ENCODE peak calls at places on chromosomes 12 and 14, in nine cellular contexts. N, H, W, Y, E, K, O, J and T are unnamed samples.

GRCh38 chr14:49280566-49280965 is 305.6 kb downstream of the RPS29 start:
- DNase-seq in N (no peak), H (no peak), W (no peak), Y (no peak), E (no peak), K (no peak), O (no peak), J (no peak), T (no peak)

GRCh38 chr14:68976160-68977067 is 2.7 kb downstream of the ACTN1 start:
- DNase-seq in N (no peak), H (peak), W (no peak), Y (no peak), E (peak), K (no peak), O (peak), J (peak), T (peak)

GRCh38 chr12:131833896-131834641 is 5.9 kb downstream of the MMP17 start:
- DNase-seq in N (no peak), H (peak), W (no peak), Y (no peak), E (peak), K (peak), O (no peak), J (no peak), T (peak)

GRCh38 chr12:125533434-125534029 is 468.3 kb downstream of the AACS start:
- DNase-seq in N (peak), H (peak), W (peak), Y (no peak), E (peak), K (peak), O (peak), J (no peak), T (no peak)

GRCh38 chr12:112239881-112240280 is 114.5 kb downstream of the TRAFD1 start:
- DNase-seq in N (no peak), H (no peak), W (no peak), Y (no peak), E (peak), K (no peak), O (no peak), J (no peak), T (no peak)

GRCh38 chr12:86698581-86698980 is 442.4 kb upstream of the MGAT4C start:
- DNase-seq in N (no peak), H (no peak), W (no peak), Y (no peak), E (peak), K (peak), O (no peak), J (no peak), T (no peak)

GRCh38 chr12:51323966-51324895 is at the start of gene BIN2:
- DNase-seq in N (peak), H (no peak), W (peak), Y (peak), E (no peak), K (no peak), O (peak), J (no peak), T (no peak)

GRCh38 chr12:113874999-113875561 is 91.0 kb downstream of the RBM19 start:
- DNase-seq in N (no peak), H (no peak), W (no peak), Y (no peak), E (peak), K (peak), O (no peak), J (no peak), T (peak)

GRCh38 chr12:2745655-2746054 is 49.1 kb upstream of the FKBP4 start:
- DNase-seq in N (no peak), H (no peak), W (no peak), Y (no peak), E (peak), K (no peak), O (no peak), J (no peak), T (no peak)

GRCh38 chr14:30431552-30431951 is 127.4 kb upstream of the G2E3 start:
- DNase-seq in N (no peak), H (no peak), W (no peak), Y (no peak), E (no peak), K (no peak), O (no peak), J (no peak), T (no peak)

GRCh38 chr14:61476737-61477410 is 155.5 kb downstream of the PRKCH start:
- DNase-seq in N (no peak), H (peak), W (no peak), Y (peak), E (peak), K (peak), O (peak), J (peak), T (peak)

GRCh38 chr12:52074006-52074405 is 4.2 kb downstream of the ATG101 start:
- DNase-seq in N (no peak), H (no peak), W (no peak), Y (no peak), E (peak), K (peak), O (peak), J (no peak), T (peak)

GRCh38 chr12:113049976-113050742 is 6.4 kb upstream of the DTX1 start:
- DNase-seq in N (no peak), H (peak), W (peak), Y (no peak), E (no peak), K (peak), O (no peak), J (peak), T (no peak)

GRCh38 chr12:111406474-111407370 is 999 bp downstream of the SH2B3 start:
- DNase-seq in N (peak), H (no peak), W (peak), Y (peak), E (no peak), K (no peak), O (peak), J (no peak), T (no peak)

GRCh38 chr12:16530268-16530865 is 75.6 kb downstream of the LMO3 start:
- DNase-seq in N (no peak), H (no peak), W (no peak), Y (no peak), E (no peak), K (no peak), O (no peak), J (no peak), T (no peak)

GRCh38 chr12:14403711-14404164 is 38.3 kb downstream of the ATF7IP start:
- DNase-seq in N (peak), H (peak), W (no peak), Y (peak), E (peak), K (peak), O (peak), J (peak), T (peak)

GRCh38 chr14:97277711-97278110 is 480.5 kb downstream of the VRK1 start:
- DNase-seq in N (no peak), H (no peak), W (no peak), Y (no peak), E (no peak), K (no peak), O (no peak), J (no peak), T (no peak)

GRCh38 chr12:52300796-52301691 is 9.7 kb upstream of the KRT81 start:
- DNase-seq in N (no peak), H (no peak), W (no peak), Y (no peak), E (no peak), K (peak), O (no peak), J (no peak), T (no peak)

GRCh38 chr14:64979336-64980074 is 7.2 kb upstream of the FNTB start:
- DNase-seq in N (no peak), H (no peak), W (no peak), Y (no peak), E (peak), K (peak), O (no peak), J (no peak), T (peak)

GRCh38 chr12:26056335-26056734 is 68.5 kb downstream of the BHLHE41 start:
- DNase-seq in N (no peak), H (peak), W (no peak), Y (no peak), E (peak), K (peak), O (no peak), J (peak), T (no peak)

GRCh38 chr14:22099942-22100763 is 426.5 kb upstream of the OR4E1 start:
- DNase-seq in N (peak), H (peak), W (no peak), Y (peak), E (peak), K (peak), O (peak), J (peak), T (no peak)

GRCh38 chr12:114662512-114663177 is 21.3 kb downstream of the TBX3 start:
- DNase-seq in N (no peak), H (peak), W (peak), Y (peak), E (peak), K (peak), O (peak), J (peak), T (peak)

GRCh38 chr12:120674172-120674571 is 12.8 kb upstream of the MLEC start:
- DNase-seq in N (no peak), H (no peak), W (no peak), Y (no peak), E (no peak), K (no peak), O (no peak), J (no peak), T (no peak)

GRCh38 chr12:53324113-53324778 is 2.8 kb upstream of the AAAS start:
- DNase-seq in N (peak), H (no peak), W (peak), Y (peak), E (no peak), K (no peak), O (no peak), J (peak), T (no peak)

GRCh38 chr12:120301962-120302815 is at the start of gene SIRT4:
- DNase-seq in N (peak), H (peak), W (peak), Y (peak), E (peak), K (peak), O (peak), J (peak), T (peak)

GRCh38 chr14:53295985-53296582 is 143.0 kb upstream of the DDHD1 start:
- DNase-seq in N (peak), H (peak), W (no peak), Y (peak), E (peak), K (peak), O (peak), J (peak), T (peak)

GRCh38 chr14:100015251-100015655 is 50.0 kb upstream of the EVL start:
- DNase-seq in N (peak), H (no peak), W (no peak), Y (no peak), E (no peak), K (no peak), O (no peak), J (no peak), T (no peak)

GRCh38 chr12:69698769-69699540 is at the start of gene BEST3:
- DNase-seq in N (no peak), H (no peak), W (no peak), Y (no peak), E (no peak), K (no peak), O (no peak), J (no peak), T (no peak)

GRCh38 chr12:2804390-2805145 is 7.9 kb upstream of the ITFG2 start:
- DNase-seq in N (no peak), H (no peak), W (no peak), Y (no peak), E (peak), K (peak), O (peak), J (no peak), T (peak)

GRCh38 chr14:80003138-80003537 is 208.2 kb downstream of the DIO2 start:
- DNase-seq in N (no peak), H (peak), W (no peak), Y (no peak), E (no peak), K (no peak), O (no peak), J (peak), T (peak)

GRCh38 chr12:920676-921075 is 28.8 kb downstream of the RAD52 start:
- DNase-seq in N (no peak), H (peak), W (no peak), Y (no peak), E (no peak), K (no peak), O (no peak), J (peak), T (no peak)

GRCh38 chr12:53328043-53328435 is 6.6 kb upstream of the AAAS start:
- DNase-seq in N (no peak), H (no peak), W (no peak), Y (no peak), E (no peak), K (no peak), O (no peak), J (no peak), T (no peak)

GRCh38 chr14:95285566-95285965 is 34.1 kb downstream of the CLMN start:
- DNase-seq in N (no peak), H (no peak), W (no peak), Y (no peak), E (no peak), K (no peak), O (no peak), J (no peak), T (no peak)

GRCh38 chr14:53613404-53614253 is 343.0 kb downstream of the BMP4 start:
- DNase-seq in N (peak), H (peak), W (no peak), Y (no peak), E (no peak), K (no peak), O (no peak), J (peak), T (no peak)

GRCh38 chr14:77761205-77761931 is 412 bp upstream of the SNW1 start:
- DNase-seq in N (no peak), H (peak), W (no peak), Y (no peak), E (peak), K (peak), O (peak), J (peak), T (peak)

DNA sequence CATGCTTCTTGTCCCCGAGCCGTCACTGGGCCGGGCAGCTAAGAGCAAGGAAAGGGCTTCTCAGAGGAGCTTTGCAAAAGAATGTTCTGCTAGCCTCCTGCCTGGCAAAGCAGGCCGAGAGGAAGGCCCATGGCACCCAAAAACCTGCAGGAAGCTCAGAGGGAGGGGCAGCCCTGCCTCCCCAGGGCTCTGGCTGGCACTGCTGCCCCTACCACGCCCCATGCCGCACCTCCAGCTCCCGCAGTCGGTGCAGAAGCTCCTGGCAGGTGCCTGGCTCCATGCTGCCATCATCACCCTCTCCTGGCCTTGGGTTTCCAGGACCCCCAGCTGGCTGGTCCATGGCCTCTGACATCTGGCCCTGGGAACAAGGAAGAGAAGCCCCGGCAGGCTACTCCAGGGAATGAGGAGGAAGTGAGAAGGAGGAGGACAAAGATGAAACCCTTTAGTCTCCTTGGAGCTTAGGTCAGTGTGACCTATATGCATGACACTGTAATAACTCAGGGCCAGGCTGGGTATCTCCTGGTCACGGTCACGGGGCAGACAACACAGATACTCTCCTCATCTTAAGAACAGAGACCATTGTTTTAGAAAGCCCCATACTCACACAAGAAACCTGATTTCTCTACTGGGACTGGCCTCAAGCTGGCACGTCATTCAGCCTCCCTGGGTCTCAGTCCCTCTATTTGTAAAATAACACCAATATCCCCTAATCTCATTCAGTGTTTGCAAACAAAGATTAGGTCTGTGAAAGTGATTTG is 24.3 kb downstream of the NCKAP5L start:
- DNase-seq in N (no peak), H (no peak), W (no peak), Y (no peak), E (no peak), K (no peak), O (no peak), J (no peak), T (no peak)
- TF ChIP-seq CTCF in N (no peak), H (no peak), W (no peak), Y (no peak), E (no peak), K (no peak), O (no peak), J (no peak), T (no peak)

GRCh38 chr12:47802312-47802711 is 17.4 kb downstream of the HDAC7 start:
- DNase-seq in N (no peak), H (no peak), W (no peak), Y (no peak), E (no peak), K (no peak), O (no peak), J (no peak), T (no peak)
- TF ChIP-seq CTCF in N (no peak), H (peak), W (peak), Y (peak), E (peak), K (peak), O (peak), J (peak), T (peak)

DNA sequence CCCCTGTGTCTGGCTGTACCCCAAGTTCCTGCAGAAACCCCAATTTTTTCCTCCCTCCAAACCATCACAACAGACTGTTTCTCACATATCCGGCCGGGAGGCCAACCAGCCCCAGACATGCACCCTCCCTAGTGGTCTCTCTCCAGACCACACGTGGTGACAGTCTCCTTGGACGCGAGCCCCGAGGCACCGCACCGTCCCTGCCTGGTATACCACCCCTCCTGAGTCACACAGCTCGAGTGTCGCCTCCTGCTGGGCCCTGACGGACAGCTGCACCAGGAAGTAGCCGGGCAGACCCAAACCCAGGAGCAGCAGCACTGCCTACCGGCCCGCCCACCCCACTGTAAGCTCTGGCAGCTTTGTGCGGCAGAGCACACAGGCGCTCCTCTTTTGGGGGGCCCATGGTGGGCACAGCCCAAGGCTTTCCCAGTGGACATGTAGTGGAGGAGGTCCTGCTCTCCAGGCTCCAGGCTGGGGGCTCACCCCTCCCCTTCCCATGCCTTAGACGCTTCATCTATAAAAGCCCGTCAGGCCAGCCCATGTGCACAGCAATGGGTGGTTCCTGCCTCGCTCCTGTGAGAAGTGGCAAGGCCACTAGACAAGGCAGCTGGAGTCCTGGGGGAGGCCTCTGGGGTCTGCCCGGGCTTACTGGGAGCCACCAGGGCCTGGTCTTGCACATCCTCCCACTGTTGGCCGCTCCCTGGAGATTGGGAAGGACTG is 97.5 kb downstream of the RFLNA start:
- DNase-seq in N (peak), H (no peak), W (no peak), Y (peak), E (no peak), K (peak), O (no peak), J (no peak), T (peak)
- TF ChIP-seq CTCF in N (no peak), H (no peak), W (peak), Y (no peak), E (peak), K (peak), O (no peak), J (peak), T (peak)

DNA sequence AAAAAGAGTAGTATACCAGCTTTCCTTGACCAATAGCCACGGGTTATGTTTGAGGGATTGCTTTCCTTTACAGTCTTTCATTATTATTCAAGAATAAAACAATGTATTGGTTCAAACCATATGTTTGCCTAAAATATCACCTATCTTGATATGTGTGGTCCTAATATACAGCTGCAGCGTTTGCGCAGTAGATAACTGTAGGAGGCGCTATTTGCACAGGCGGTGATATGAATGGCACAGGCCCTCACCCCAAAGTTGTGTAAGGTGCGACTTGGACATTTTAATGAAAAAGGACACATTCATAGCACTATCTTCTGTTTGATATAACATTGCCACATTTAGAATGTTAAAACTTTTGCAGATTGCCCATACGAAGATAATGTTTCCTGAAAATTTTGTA is 298.4 kb downstream of the TRHDE start:
- DNase-seq in N (peak), H (peak), W (no peak), Y (no peak), E (no peak), K (no peak), O (no peak), J (no peak), T (no peak)
- TF ChIP-seq CTCF in N (peak), H (no peak), W (peak), Y (no peak), E (no peak), K (no peak), O (no peak), J (no peak), T (peak)

GRCh38 chr12:88153959-88154358 is 11.9 kb downstream of the TMTC3 start:
- DNase-seq in N (no peak), H (peak), W (no peak), Y (no peak), E (peak), K (peak), O (no peak), J (peak), T (peak)
- TF ChIP-seq CTCF in N (peak), H (peak), W (peak), Y (no peak), E (peak), K (peak), O (peak), J (no peak), T (peak)

DNA sequence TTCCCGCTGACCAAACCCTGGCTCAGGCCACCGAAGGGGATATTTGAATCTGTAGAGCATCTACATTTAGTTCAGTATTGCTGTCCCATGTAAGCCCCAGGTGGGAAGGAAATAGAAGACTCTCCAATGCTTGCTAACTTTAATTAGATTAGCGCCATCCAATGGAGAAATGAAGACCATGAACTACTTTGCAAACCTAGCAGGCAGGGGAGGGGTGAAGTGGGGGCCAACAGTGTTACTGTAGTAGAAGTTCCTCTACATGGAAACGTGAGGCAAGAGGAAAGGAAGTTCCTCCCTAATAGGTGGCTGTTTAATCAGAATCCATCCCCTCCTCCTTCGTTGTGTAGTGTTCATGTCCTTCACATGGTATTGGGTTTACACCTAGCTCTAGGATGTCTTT is 9.3 kb upstream of the DENND5B start:
- DNase-seq in N (no peak), H (no peak), W (no peak), Y (no peak), E (no peak), K (no peak), O (no peak), J (no peak), T (no peak)
- TF ChIP-seq CTCF in N (peak), H (no peak), W (no peak), Y (no peak), E (no peak), K (no peak), O (no peak), J (no peak), T (no peak)

GRCh38 chr12:27840229-27840999 is 60.4 kb upstream of the MANSC4 start:
- DNase-seq in N (no peak), H (peak), W (no peak), Y (no peak), E (peak), K (peak), O (no peak), J (peak), T (peak)
- TF ChIP-seq CTCF in N (no peak), H (peak), W (peak), Y (no peak), E (peak), K (peak), O (no peak), J (peak), T (peak)